ENCODE peak calls at places on chromosomes 5 and 9, in six cellular contexts. M is GM23248, Z is GM23338, V is PC-9, N is MM.1S, T is SK-N-SH. S is an unnamed sample. For H3F3A, the result is how much of the 10 kb centered on the place peaks cover.

GRCh38 chr5:173278641-173279040 is 43.6 kb upstream of the NKX2-5 start:
- DNase-seq in M (no peak), Z (no peak), V (no peak), N (no peak), T (no peak), S (no peak)

GRCh38 chr9:95105519-95106287 is 211.8 kb downstream of the FANCC start:
- DNase-seq in M (no peak), Z (no peak), V (peak), N (no peak), T (no peak), S (peak)

GRCh38 chr5:158832096-158832495 is 267.6 kb downstream of the EBF1 start:
- DNase-seq in M (peak), Z (no peak), V (no peak), N (no peak), T (no peak), S (peak)

GRCh38 chr9:20319641-20320337 is 302.5 kb downstream of the MLLT3 start:
- DNase-seq in M (peak), Z (no peak), V (no peak), N (no peak), T (no peak), S (peak)

GRCh38 chr9:4137234-4137633 is 162.6 kb downstream of the GLIS3 start:
- DNase-seq in M (peak), Z (peak), V (peak), N (no peak), T (no peak), S (peak)

GRCh38 chr9:136597141-136597885 is 51.5 kb upstream of the NOTCH1 start:
- DNase-seq in M (no peak), Z (no peak), V (no peak), N (no peak), T (no peak), S (no peak)

GRCh38 chr9:14179449-14179848 is 134.5 kb downstream of the NFIB start:
- DNase-seq in M (no peak), Z (no peak), V (peak), N (no peak), T (no peak), S (peak)

GRCh38 chr9:133505901-133506652 is 18.7 kb downstream of the MYMK start:
- DNase-seq in M (peak), Z (no peak), V (no peak), N (no peak), T (peak), S (no peak)

GRCh38 chr5:141637693-141638419 is 1.1 kb downstream of the RELL2 start:
- DNase-seq in M (peak), Z (peak), V (peak), N (peak), T (peak), S (no peak)

GRCh38 chr5:150519560-150519945 is 11.6 kb downstream of the NDST1 start:
- DNase-seq in M (peak), Z (no peak), V (no peak), N (no peak), T (no peak), S (no peak)

GRCh38 chr9:107693620-107694326 is 204.2 kb upstream of the KLF4 start:
- DNase-seq in M (peak), Z (no peak), V (no peak), N (no peak), T (no peak), S (no peak)

GRCh38 chr5:97171703-97172102 is 11.3 kb downstream of the RIOK2 start:
- DNase-seq in M (no peak), Z (no peak), V (no peak), N (no peak), T (no peak), S (no peak)

GRCh38 chr9:113387560-113388230 is 10.9 kb upstream of the HDHD3 start:
- DNase-seq in M (no peak), Z (no peak), V (no peak), N (no peak), T (no peak), S (no peak)

GRCh38 chr9:85053206-85053605 is 383.7 kb downstream of the NTRK2 start:
- DNase-seq in M (no peak), Z (peak), V (no peak), N (no peak), T (no peak), S (no peak)

GRCh38 chr9:115423646-115424045 is 305.7 kb upstream of the TNC start:
- DNase-seq in M (no peak), Z (no peak), V (no peak), N (no peak), T (no peak), S (no peak)

GRCh38 chr5:178839319-178839704 is 20.4 kb upstream of the ZNF354B start:
- DNase-seq in M (peak), Z (peak), V (peak), N (no peak), T (peak), S (peak)

GRCh38 chr9:120071760-120072159 is 508.2 kb downstream of the CDK5RAP2 start:
- DNase-seq in M (no peak), Z (peak), V (no peak), N (no peak), T (no peak), S (no peak)

GRCh38 chr5:13745508-13745907 is 199.0 kb downstream of the DNAH5 start:
- DNase-seq in M (peak), Z (peak), V (no peak), N (no peak), T (no peak), S (peak)

GRCh38 chr5:91556-92263 is at the start of gene PLEKHG4B:
- DNase-seq in M (peak), Z (peak), V (no peak), N (no peak), T (peak), S (no peak)

GRCh38 chr9:79567671-79568098 is 4.1 kb upstream of the TLE4 start:
- DNase-seq in M (no peak), Z (peak), V (no peak), N (no peak), T (no peak), S (peak)

GRCh38 chr5:14879985-14880589 is 8.5 kb upstream of the ANKH start:
- DNase-seq in M (peak), Z (no peak), V (no peak), N (no peak), T (no peak), S (no peak)

GRCh38 chr9:106799146-106799545 is 63.8 kb upstream of the ZNF462 start:
- DNase-seq in M (peak), Z (peak), V (no peak), N (no peak), T (no peak), S (peak)

GRCh38 chr9:93002700-93003099 is 55.4 kb downstream of the FGD3 start:
- DNase-seq in M (no peak), Z (no peak), V (no peak), N (no peak), T (no peak), S (no peak)

GRCh38 chr5:1563051-1563461 is 39.3 kb upstream of the LPCAT1 start:
- DNase-seq in M (no peak), Z (no peak), V (no peak), N (no peak), T (no peak), S (no peak)

GRCh38 chr5:171999877-172000276 is 6.6 kb downstream of the FBXW11 start:
- DNase-seq in M (no peak), Z (peak), V (no peak), N (no peak), T (no peak), S (no peak)

GRCh38 chr5:172002840-172003512 is 3.5 kb downstream of the FBXW11 start:
- DNase-seq in M (no peak), Z (no peak), V (no peak), N (no peak), T (peak), S (no peak)

GRCh38 chr5:172002310-172002709 is 4.1 kb downstream of the FBXW11 start:
- DNase-seq in M (peak), Z (peak), V (no peak), N (peak), T (peak), S (peak)

GRCh38 chr5:171997011-171997410 is 9.4 kb downstream of the FBXW11 start:
- DNase-seq in M (no peak), Z (no peak), V (no peak), N (no peak), T (no peak), S (peak)

GRCh38 chr5:171999100-171999499 is 7.3 kb downstream of the FBXW11 start:
- DNase-seq in M (no peak), Z (no peak), V (no peak), N (no peak), T (no peak), S (no peak)
- H3K4me3 ChIP-seq in M (no peak), Z (no peak), V (no peak), N (no peak), T (no peak), S (no peak)

DNA sequence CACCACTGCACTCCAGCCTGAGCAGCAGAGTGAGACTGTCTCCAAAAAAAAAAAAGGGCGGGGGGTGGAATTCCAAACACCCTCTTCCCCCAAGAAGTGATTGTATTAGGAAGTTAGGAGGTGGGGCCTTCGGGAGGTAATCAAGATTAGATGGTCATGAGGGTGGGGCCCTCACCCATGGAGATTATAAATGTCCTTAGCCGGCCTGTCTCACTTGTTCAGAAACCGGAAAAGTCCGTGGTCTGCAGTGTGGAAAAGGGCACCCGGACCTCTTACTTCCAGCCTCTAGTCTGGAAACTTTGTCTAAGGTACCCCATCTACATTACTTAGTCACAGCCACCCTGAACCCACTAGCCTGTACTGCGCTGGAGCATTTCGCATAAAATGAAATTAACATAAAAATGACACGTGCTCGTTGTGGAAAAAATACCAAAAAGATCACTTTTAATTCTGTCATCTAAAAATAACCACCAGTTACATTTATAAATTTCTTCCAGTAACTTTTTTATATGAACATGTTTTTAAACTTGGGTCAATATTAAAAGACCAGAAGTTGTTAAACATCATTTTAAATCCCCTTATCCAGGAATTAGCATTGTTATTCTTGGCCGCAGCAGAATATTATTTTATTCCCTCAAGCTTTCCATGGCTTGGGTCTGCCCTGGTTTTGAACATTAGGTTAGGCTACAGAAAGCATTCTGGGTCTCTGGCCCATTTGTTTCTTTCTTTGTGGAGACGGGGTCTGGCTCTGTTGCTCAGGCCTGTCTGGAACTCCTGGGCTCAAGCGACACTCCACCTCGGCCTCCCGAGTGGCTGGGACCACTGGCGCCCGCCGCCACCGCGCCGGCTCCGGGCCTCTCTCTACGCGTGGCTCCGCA is 1.1 kb upstream of the CKS2 start:
- DNase-seq in M (peak), Z (peak), V (peak), N (no peak), T (peak), S (no peak)
- H3F3A ChIP-seq in M (under half), Z (under half), V (under half), N (under half), T (under half), S (under half)

GRCh38 chr5:38845555-38846378 is at the start of gene OSMR:
- DNase-seq in M (peak), Z (peak), V (peak), N (no peak), T (peak), S (peak)
- H3K4me3 ChIP-seq in M (peak), Z (peak), V (peak), N (no peak), T (peak), S (peak)

DNA sequence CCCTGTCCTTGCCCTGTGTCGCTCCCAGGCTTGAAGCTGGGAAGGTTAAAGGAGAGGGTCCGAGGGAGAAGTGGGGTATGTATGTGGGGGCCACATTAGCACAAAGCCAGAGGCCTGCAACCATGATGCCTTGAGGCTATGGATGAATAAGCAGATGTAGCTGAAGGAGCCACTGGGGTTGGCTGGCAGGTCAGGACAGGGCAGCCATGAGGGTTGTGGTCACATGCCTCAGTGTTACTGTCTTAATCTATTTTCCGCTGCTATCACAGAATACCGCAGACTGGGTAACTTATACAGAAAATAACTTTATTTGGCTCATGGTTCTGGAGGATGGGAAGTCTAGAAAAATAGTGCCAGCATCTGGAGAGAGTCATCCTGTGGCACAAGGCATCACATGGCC is 9.2 kb upstream of the GRHPR start:
- DNase-seq in M (peak), Z (no peak), V (no peak), N (no peak), T (no peak), S (no peak)
- H3F3A ChIP-seq in M (under half), Z (under half), V (under half), N (under half), T (under half), S (under half)

GRCh38 chr9:37424204-37424685 is 1.7 kb downstream of the GRHPR start:
- DNase-seq in M (no peak), Z (no peak), V (no peak), N (no peak), T (no peak), S (no peak)
- H3K4me3 ChIP-seq in M (peak), Z (peak), V (no peak), N (no peak), T (no peak), S (peak)

GRCh38 chr5:78908173-78908901 is 76.8 kb downstream of the ARSB start:
- DNase-seq in M (peak), Z (peak), V (no peak), N (no peak), T (peak), S (no peak)
- H3F3A ChIP-seq in M (under half), Z (under half), V (under half), N (under half), T (under half), S (under half)

S was measured in PC-3.